ENCODE peak calls at places on chromosomes 16 and 17, in four cellular contexts. One of them, this sample, is unnamed.
A peak's percentile ranks its signal among the peaks of the same experiment; 100 is the strongest.

GRCh38 chr17:21194210-21194609 is 19.8 kb downstream of the TMEM11 start:
- DNase-seq in AG04450: no peak
- DNase-seq in lung microvascular endothelial cell: no peak
- DNase-seq in suprapubic skin: no peak
- DNase-seq in this sample: no peak

GRCh38 chr17:7041607-7042506 is 2.0 kb downstream of the SLC16A11 start:
- DNase-seq in AG04450: no peak
- DNase-seq in lung microvascular endothelial cell: no peak
- DNase-seq in suprapubic skin: no peak
- DNase-seq in this sample: no peak

GRCh38 chr17:62753562-62753961 is 54.6 kb downstream of the MARCHF10 start:
- DNase-seq in AG04450: no peak
- DNase-seq in suprapubic skin: peak; percentile 29
- DNase-seq in lung microvascular endothelial cell: no peak
- DNase-seq in this sample: no peak

GRCh38 chr17:72618018-72618509 is 474.4 kb downstream of the SLC39A11 start:
- DNase-seq in lung microvascular endothelial cell: no peak
- DNase-seq in AG04450: no peak
- DNase-seq in suprapubic skin: no peak
- DNase-seq in this sample: no peak

GRCh38 chr17:37689317-37689716 is 46.1 kb upstream of the DDX52 start:
- DNase-seq in AG04450: no peak
- DNase-seq in lung microvascular endothelial cell: no peak
- DNase-seq in suprapubic skin: no peak
- DNase-seq in this sample: no peak

GRCh38 chr17:74135391-74136167 is 67.9 kb upstream of the RPL38 start:
- DNase-seq in suprapubic skin: no peak
- DNase-seq in AG04450: no peak
- DNase-seq in lung microvascular endothelial cell: no peak
- DNase-seq in this sample: peak; percentile 35

GRCh38 chr16:66902648-66903543 is 15.8 kb downstream of the CDH16 start:
- DNase-seq in lung microvascular endothelial cell: no peak
- DNase-seq in AG04450: no peak
- DNase-seq in suprapubic skin: no peak
- DNase-seq in this sample: no peak

GRCh38 chr16:53041196-53041977 is 11.3 kb downstream of the CHD9NB start:
- DNase-seq in AG04450: no peak
- DNase-seq in suprapubic skin: peak; percentile 86
- DNase-seq in lung microvascular endothelial cell: peak; percentile 16
- DNase-seq in this sample: peak; percentile 82

GRCh38 chr16:81831722-81832126 is 52.6 kb downstream of the PLCG2 start:
- DNase-seq in lung microvascular endothelial cell: no peak
- DNase-seq in AG04450: no peak
- DNase-seq in suprapubic skin: no peak
- DNase-seq in this sample: no peak

GRCh38 chr17:14303343-14304221 is 2.7 kb downstream of the HS3ST3B1 start:
- DNase-seq in suprapubic skin: no peak
- DNase-seq in lung microvascular endothelial cell: no peak
- DNase-seq in AG04450: no peak
- DNase-seq in this sample: no peak

GRCh38 chr17:3512512-3513171 is 36.8 kb downstream of the ASPA start:
- DNase-seq in lung microvascular endothelial cell: no peak
- DNase-seq in AG04450: no peak
- DNase-seq in suprapubic skin: peak; percentile 87
- DNase-seq in this sample: no peak

GRCh38 chr17:82439829-82440365 is 10.7 kb downstream of the CYBC1 start:
- DNase-seq in AG04450: no peak
- DNase-seq in lung microvascular endothelial cell: no peak
- DNase-seq in suprapubic skin: no peak
- DNase-seq in this sample: no peak

GRCh38 chr17:38415250-38416194 is 12.7 kb upstream of the ARHGAP23 start:
- DNase-seq in lung microvascular endothelial cell: no peak
- DNase-seq in AG04450: peak; percentile 26
- DNase-seq in suprapubic skin: no peak
- DNase-seq in this sample: no peak

GRCh38 chr16:84874553-84874952 is 54.8 kb downstream of the CRISPLD2 start:
- DNase-seq in suprapubic skin: no peak
- DNase-seq in AG04450: no peak
- DNase-seq in lung microvascular endothelial cell: no peak
- DNase-seq in this sample: no peak

GRCh38 chr16:73048292-73049050 is 543 bp upstream of the ZFHX3 start:
- DNase-seq in suprapubic skin: no peak
- DNase-seq in lung microvascular endothelial cell: peak; percentile 53
- DNase-seq in AG04450: no peak
- DNase-seq in this sample: no peak

GRCh38 chr16:83214671-83215070 is 587.9 kb downstream of the CDH13 start:
- DNase-seq in lung microvascular endothelial cell: no peak
- DNase-seq in AG04450: no peak
- DNase-seq in suprapubic skin: no peak
- DNase-seq in this sample: no peak

GRCh38 chr16:88471115-88471514 is 18.0 kb downstream of the ZFPM1 start:
- DNase-seq in lung microvascular endothelial cell: no peak
- DNase-seq in suprapubic skin: no peak
- DNase-seq in AG04450: no peak
- DNase-seq in this sample: no peak

GRCh38 chr16:85448557-85449194 is 164.4 kb upstream of the GSE1 start:
- DNase-seq in AG04450: no peak
- DNase-seq in lung microvascular endothelial cell: no peak
- DNase-seq in suprapubic skin: no peak
- DNase-seq in this sample: no peak

This sample was measured in RWPE2.